ENCODE peak calls at places on chromosomes 16 and 17, in eight cellular contexts. Y is fibroblast of lung, Q is pancreas, C is transverse colon, A is psoas muscle, U is neural progenitor cell, D is ascending aorta, E is esophagus muscularis mucosa. I is an unnamed sample.

GRCh38 chr16:55569025-55569424 is 2.5 kb downstream of the CAPNS2 start:
- DNase-seq in Y (peak; percentile 36), Q (no peak), C (no peak), A (no peak), U (no peak), D (no peak), E (no peak), I (no peak)

GRCh38 chr16:70590722-70591438 is 55.5 kb upstream of the IL34 start:
- DNase-seq in Y (no peak), Q (no peak), C (no peak), A (no peak), U (no peak), D (peak; percentile 86), E (no peak), I (no peak)

GRCh38 chr17:3990391-3991127 is 26.3 kb upstream of the ATP2A3 start:
- DNase-seq in Y (no peak), Q (no peak), C (peak; percentile 3), A (no peak), U (no peak), D (no peak), E (no peak), I (no peak)

GRCh38 chr17:50275279-50275678 is 1.0 kb downstream of the TMEM92 start:
- DNase-seq in Y (no peak), Q (no peak), C (no peak), A (no peak), U (no peak), D (no peak), E (no peak), I (no peak)

GRCh38 chr17:17063546-17064122 is 21.4 kb downstream of the MPRIP start:
- DNase-seq in Y (peak; percentile 43), Q (no peak), C (peak; percentile 33), A (peak; percentile 86), U (no peak), D (peak; percentile 77), E (no peak), I (peak; percentile 83)

GRCh38 chr17:71494456-71494855 is 626.4 kb upstream of the SOX9 start:
- DNase-seq in Y (no peak), Q (no peak), C (no peak), A (no peak), U (no peak), D (no peak), E (no peak), I (no peak)

GRCh38 chr17:40315678-40316570 is 6.9 kb downstream of the RARA start:
- DNase-seq in Y (no peak), Q (no peak), C (no peak), A (no peak), U (no peak), D (peak; percentile 61), E (no peak), I (no peak)

GRCh38 chr17:28745777-28746473 is 2.1 kb downstream of the TRAF4 start:
- DNase-seq in Y (no peak), Q (peak; percentile 80), C (peak; percentile 61), A (no peak), U (no peak), D (no peak), E (no peak), I (no peak)

GRCh38 chr16:67199011-67199807 is at the start of gene ELMO3:
- DNase-seq in Y (no peak), Q (peak; percentile 85), C (peak; percentile 88), A (no peak), U (peak; percentile 87), D (no peak), E (no peak), I (no peak)

GRCh38 chr17:55705847-55706246 is 16.8 kb downstream of the TMEM100 start:
- DNase-seq in Y (no peak), Q (no peak), C (no peak), A (no peak), U (no peak), D (no peak), E (no peak), I (no peak)

GRCh38 chr17:34542700-34543336 is 36.6 kb upstream of the TMEM132E start:
- DNase-seq in Y (peak; percentile 26), Q (no peak), C (peak; percentile 25), A (peak; percentile 24), U (peak; percentile 44), D (no peak), E (no peak), I (no peak)

GRCh38 chr16:89155184-89155679 is 16.3 kb upstream of the CDH15 start:
- DNase-seq in Y (peak; percentile 87), Q (peak; percentile 53), C (peak; percentile 64), A (peak; percentile 66), U (no peak), D (peak; percentile 74), E (peak; percentile 94), I (no peak)

GRCh38 chr17:49910094-49910857 is 58.7 kb upstream of the DLX4 start:
- DNase-seq in Y (no peak), Q (no peak), C (no peak), A (no peak), U (peak; percentile 71), D (no peak), E (no peak), I (no peak)

GRCh38 chr16:4113358-4114256 is 2.6 kb downstream of the ADCY9 start:
- DNase-seq in Y (no peak), Q (no peak), C (no peak), A (no peak), U (no peak), D (no peak), E (no peak), I (no peak)

GRCh38 chr17:10631048-10631700 is 25.9 kb downstream of the MYH3 start:
- DNase-seq in Y (peak; percentile 26), Q (no peak), C (peak; percentile 19), A (no peak), U (peak; percentile 50), D (no peak), E (no peak), I (no peak)

GRCh38 chr17:35898283-35899070 is 18.3 kb upstream of the CCL5 start:
- DNase-seq in Y (no peak), Q (peak; percentile 72), C (peak; percentile 40), A (no peak), U (no peak), D (no peak), E (no peak), I (no peak)

GRCh38 chr17:38864636-38865398 is 5.0 kb upstream of the LASP1 start:
- DNase-seq in Y (peak; percentile 37), Q (no peak), C (no peak), A (no peak), U (peak; percentile 53), D (no peak), E (no peak), I (no peak)

GRCh38 chr17:45992175-45992574 is 6.9 kb upstream of the STH start:
- DNase-seq in Y (no peak), Q (no peak), C (no peak), A (no peak), U (no peak), D (no peak), E (no peak), I (no peak)

GRCh38 chr17:20293501-20293900 is 173.8 kb downstream of the LGALS9B start:
- DNase-seq in Y (no peak), Q (no peak), C (no peak), A (no peak), U (no peak), D (no peak), E (no peak), I (no peak)

GRCh38 chr17:75507712-75508111 is 7.6 kb downstream of the CASKIN2 start:
- DNase-seq in Y (no peak), Q (no peak), C (no peak), A (no peak), U (no peak), D (no peak), E (no peak), I (peak; percentile 93)
- H3K27ac ChIP-seq in Y (no peak overlapping the region), Q (no peak overlapping the region), C (peak overlapping the region; percentile 87), A (no peak overlapping the region), U (no peak overlapping the region), D (peak overlapping the region; percentile 59), E (peak overlapping the region; percentile 95), I (peak overlapping the region; percentile 97)

DNA sequence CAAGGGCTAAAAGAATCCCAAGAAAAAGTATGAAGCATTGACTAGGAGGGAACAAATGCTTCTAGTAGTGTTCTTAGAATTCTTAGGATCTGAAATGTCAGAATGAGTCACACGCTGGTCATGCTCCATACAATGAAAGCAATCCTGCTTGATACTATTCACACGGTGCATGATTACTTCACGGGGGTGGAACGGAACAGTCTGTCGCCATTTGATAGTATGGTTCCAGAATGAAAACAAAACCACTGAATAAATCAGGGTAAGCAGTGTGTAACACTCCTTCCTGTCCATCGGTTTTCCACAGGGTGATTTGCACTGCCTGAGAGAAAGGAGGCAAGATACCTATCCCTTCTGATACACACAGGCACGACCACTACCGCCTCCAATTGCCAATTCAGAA is 22.9 kb upstream of the YWHAE start:
- DNase-seq in Y (peak; percentile 96), Q (no peak), C (no peak), A (no peak), U (no peak), D (peak; percentile 77), E (no peak), I (no peak)
- H3K27ac ChIP-seq in Y (peak overlapping the region; percentile 46), Q (no peak overlapping the region), C (no peak overlapping the region), A (peak overlapping the region; percentile 77), U (no peak overlapping the region), D (peak overlapping the region; percentile 78), E (peak overlapping the region; percentile 28), I (no peak overlapping the region)

DNA sequence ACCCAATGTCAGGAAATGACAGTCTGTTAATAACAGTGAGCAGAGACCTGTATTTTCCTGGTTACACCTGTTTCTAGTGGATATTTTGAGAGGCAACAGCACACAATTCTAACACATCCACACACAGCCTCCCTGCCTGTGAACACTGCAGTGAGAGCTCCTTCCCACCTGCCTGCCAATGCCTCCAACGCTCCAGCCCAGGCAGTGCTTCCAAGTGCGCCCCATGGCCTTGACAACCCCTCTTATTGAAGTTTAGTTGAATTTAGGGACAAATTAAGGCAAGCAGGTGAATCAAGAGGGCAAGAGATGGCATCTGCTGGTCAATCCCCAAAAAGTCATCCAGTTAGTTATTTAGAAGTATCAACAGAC is 4.7 kb upstream of the MXRA7 start:
- DNase-seq in Y (no peak), Q (peak; percentile 8), C (no peak), A (no peak), U (no peak), D (no peak), E (no peak), I (no peak)
- H3K27ac ChIP-seq in Y (peak overlapping the region; percentile 95), Q (peak overlapping the region; percentile 28), C (peak overlapping the region; percentile 46), A (peak overlapping the region; percentile 89), U (no peak overlapping the region), D (peak overlapping the region; percentile 72), E (peak overlapping the region; percentile 74), I (peak overlapping the region; percentile 45)

GRCh38 chr16:23497543-23497868 is 12.8 kb downstream of the GGA2 start:
- DNase-seq in Y (no peak), Q (no peak), C (no peak), A (no peak), U (no peak), D (no peak), E (no peak), I (no peak)
- H3K27ac ChIP-seq in Y (no peak overlapping the region), Q (peak overlapping the region; percentile 73), C (no peak overlapping the region), A (peak overlapping the region; percentile 30), U (peak overlapping the region; percentile 20), D (no peak overlapping the region), E (peak overlapping the region; percentile 36), I (no peak overlapping the region)

GRCh38 chr17:7228920-7229319 is 5.4 kb downstream of the DVL2 start:
- DNase-seq in Y (no peak), Q (no peak), C (no peak), A (no peak), U (no peak), D (no peak), E (no peak), I (no peak)
- H3K27ac ChIP-seq in Y (no peak overlapping the region), Q (no peak overlapping the region), C (no peak overlapping the region), A (no peak overlapping the region), U (no peak overlapping the region), D (no peak overlapping the region), E (peak overlapping the region; percentile 34), I (no peak overlapping the region)